ENCODE peak calls at places on chromosomes 1 and 21, in ten cellular contexts. Y is left lung; T is GM12891; S is activated effector memory CD4-positive, alpha-beta T cell treated with anti-CD3 and anti-CD28 coated beads, Interleukin-2, amount 50 U/mL, for 16 hours; M is T-helper 17 cell; B is RCC 7860; Q is amniotic stem cell; P is SHP77; G is NCI-H1417; O is left ventricle myocardium superior. L is an unnamed sample.

GRCh38 chr1:239997515-239998311 is 94.0 kb upstream of the FMN2 start:
- DNase-seq in P (no peak), G (peak), S (no peak), O (peak), Q (no peak), B (no peak), T (no peak), Y (no peak), M (no peak), L (no peak)

GRCh38 chr1:29236993-29237905 is 927 bp downstream of the PTPRU start:
- DNase-seq in S (no peak), B (no peak), T (no peak), P (no peak), Y (no peak), O (peak), Q (no peak), G (peak), M (no peak), L (peak)

GRCh38 chr1:50438945-50439344 is 15.7 kb upstream of the DMRTA2 start:
- DNase-seq in S (no peak), G (no peak), Q (no peak), B (no peak), T (no peak), P (no peak), O (no peak), Y (no peak), M (no peak), L (no peak)

GRCh38 chr21:18153063-18153462 is 91.6 kb upstream of the CHODL start:
- DNase-seq in M (no peak), P (no peak), B (no peak), T (no peak), O (no peak), G (no peak), Q (no peak), Y (no peak), S (no peak), L (no peak)

GRCh38 chr1:43436371-43436770 is 17.4 kb downstream of the HYI start:
- DNase-seq in P (no peak), O (no peak), Q (no peak), S (peak), G (no peak), M (no peak), T (no peak), Y (no peak), B (no peak), L (no peak)

GRCh38 chr1:240462766-240463410 is 149.1 kb downstream of the GREM2 start:
- DNase-seq in P (no peak), T (no peak), S (no peak), B (no peak), G (no peak), O (no peak), M (no peak), Y (no peak), Q (no peak), L (peak)

GRCh38 chr1:193181526-193181925 is 4.9 kb downstream of the B3GALT2 start:
- DNase-seq in P (no peak), S (no peak), T (no peak), Y (no peak), G (no peak), O (no peak), B (no peak), Q (no peak), M (no peak), L (no peak)

GRCh38 chr1:231177971-231178370 is 16.1 kb downstream of the TRIM67 start:
- DNase-seq in Y (no peak), S (no peak), P (no peak), O (no peak), M (no peak), Q (no peak), G (no peak), B (no peak), T (no peak), L (no peak)

GRCh38 chr21:38126677-38127271 is 130.0 kb upstream of the KCNJ15 start:
- DNase-seq in G (peak), M (peak), Y (peak), Q (peak), O (peak), S (peak), B (peak), P (peak), T (peak), L (peak)

GRCh38 chr1:23037081-23037740 is 17.9 kb downstream of the KDM1A start:
- DNase-seq in T (no peak), B (no peak), M (no peak), S (no peak), O (no peak), Q (no peak), G (no peak), Y (no peak), P (no peak), L (no peak)

GRCh38 chr1:39266269-39266668 is 61.8 kb downstream of the MACF1 start:
- DNase-seq in Y (no peak), M (no peak), T (no peak), B (no peak), Q (no peak), S (no peak), O (no peak), G (no peak), P (no peak), L (peak)

GRCh38 chr1:181141431-181141910 is 53.0 kb downstream of the IER5 start:
- DNase-seq in Q (peak), G (peak), M (no peak), T (no peak), S (peak), Y (peak), P (peak), O (no peak), B (peak), L (no peak)

GRCh38 chr1:170685166-170685565 is 21.2 kb downstream of the PRRX1 start:
- DNase-seq in Q (peak), O (no peak), S (no peak), B (no peak), G (no peak), P (no peak), T (no peak), M (no peak), Y (no peak), L (no peak)